ENCODE peak calls at places on chromosome 3, in eight cellular contexts. V, O, I, L, B, M, H and Z are unnamed samples.

GRCh38 chr3:185063431-185063830 is 89.4 kb downstream of the C3orf70 start:
- DNase-seq in L (no peak), O (no peak), B (no peak), V (no peak), M (no peak), H (no peak), I (no peak), Z (no peak)

GRCh38 chr3:139534444-139534812 is 5.1 kb downstream of the RBP1 start:
- DNase-seq in L (peak), B (peak), I (peak), V (peak), H (peak), M (no peak), O (no peak), Z (peak)

GRCh38 chr3:152737021-152737908 is 97.7 kb upstream of the P2RY1 start:
- DNase-seq in V (no peak), I (no peak), B (peak), M (peak), L (peak), H (no peak), O (no peak), Z (peak)

GRCh38 chr3:127694467-127695215 is 21.9 kb downstream of the ABTB1 start:
- DNase-seq in L (peak), V (peak), M (peak), H (peak), O (no peak), I (peak), B (no peak), Z (peak)

GRCh38 chr3:105347625-105348302 is 18.9 kb upstream of the ALCAM start:
- DNase-seq in V (no peak), H (no peak), B (no peak), O (no peak), L (no peak), I (no peak), M (no peak), Z (no peak)

GRCh38 chr3:57709559-57709958 is 16.7 kb upstream of the DENND6A start:
- DNase-seq in O (no peak), B (no peak), H (peak), M (no peak), V (no peak), L (no peak), I (no peak), Z (peak)

GRCh38 chr3:178304758-178305157 is 231.5 kb upstream of the KCNMB2 start:
- DNase-seq in V (no peak), I (no peak), M (no peak), O (no peak), B (peak), H (no peak), L (no peak), Z (no peak)

GRCh38 chr3:120177151-120177550 is 82.9 kb upstream of the GSK3B start:
- DNase-seq in I (peak), H (no peak), M (no peak), V (peak), B (peak), L (peak), O (no peak), Z (no peak)

GRCh38 chr3:176939022-176939817 is 258.1 kb downstream of the TBL1XR1 start:
- DNase-seq in V (peak), O (no peak), I (peak), H (peak), L (no peak), M (peak), B (peak), Z (peak)

GRCh38 chr3:43953375-43953774 is 262.6 kb downstream of the ABHD5 start:
- DNase-seq in V (no peak), M (no peak), H (no peak), L (no peak), B (no peak), O (no peak), I (no peak), Z (no peak)

GRCh38 chr3:9649791-9650521 is 651 bp downstream of the MTMR14 start:
- DNase-seq in L (no peak), B (no peak), I (no peak), M (peak), O (no peak), H (no peak), V (no peak), Z (no peak)

GRCh38 chr3:169657351-169658124 is 6.0 kb downstream of the MECOM start:
- DNase-seq in L (no peak), V (no peak), H (peak), I (no peak), M (no peak), O (no peak), B (no peak), Z (no peak)

GRCh38 chr3:149009732-149010131 is 18.4 kb downstream of the GYG1 start:
- DNase-seq in B (no peak), V (no peak), H (no peak), L (no peak), I (no peak), O (no peak), M (peak), Z (peak)

GRCh38 chr3:140505876-140506275 is 172.0 kb upstream of the TRIM42 start:
- DNase-seq in V (no peak), L (no peak), M (no peak), H (no peak), O (no peak), B (no peak), I (no peak), Z (no peak)

GRCh38 chr3:17077614-17078013 is 192.9 kb downstream of the PLCL2 start:
- DNase-seq in B (no peak), V (no peak), H (no peak), M (no peak), O (no peak), L (peak), I (no peak), Z (no peak)

GRCh38 chr3:151775314-151776258 is 38.3 kb upstream of the AADAC start:
- DNase-seq in M (no peak), O (no peak), B (no peak), V (no peak), H (no peak), L (no peak), I (no peak), Z (no peak)

GRCh38 chr3:157981819-157982218 is 124.4 kb downstream of the SHOX2 start:
- DNase-seq in H (no peak), V (no peak), I (peak), L (no peak), O (no peak), B (no peak), M (no peak), Z (no peak)

GRCh38 chr3:28940530-28940929 is 340.3 kb upstream of the RBMS3 start:
- DNase-seq in I (peak), M (peak), O (no peak), B (peak), H (no peak), V (peak), L (no peak), Z (peak)

GRCh38 chr3:171654809-171655208 is 155.5 kb downstream of the PLD1 start:
- DNase-seq in M (no peak), L (peak), B (peak), H (no peak), O (no peak), V (no peak), I (no peak), Z (peak)

GRCh38 chr3:184907941-184908649 is 96.1 kb downstream of the VPS8 start:
- DNase-seq in M (no peak), I (no peak), O (no peak), L (peak), B (no peak), H (no peak), V (peak), Z (no peak)

GRCh38 chr3:169041677-169042171 is 621.8 kb downstream of the MECOM start:
- DNase-seq in V (no peak), H (no peak), B (peak), I (peak), L (no peak), O (no peak), M (peak), Z (no peak)

GRCh38 chr3:7207092-7207491 is 346.2 kb downstream of the GRM7 start:
- DNase-seq in V (no peak), H (no peak), O (no peak), M (no peak), B (no peak), L (no peak), I (no peak), Z (no peak)

GRCh38 chr3:101992861-101993260 is 143.5 kb downstream of the NFKBIZ start:
- DNase-seq in L (no peak), H (no peak), M (no peak), O (no peak), B (no peak), V (no peak), I (no peak), Z (no peak)

GRCh38 chr3:138944842-138945645 is 1.9 kb downstream of the FOXL2 start:
- DNase-seq in I (no peak), V (no peak), O (no peak), L (no peak), B (no peak), M (no peak), H (no peak), Z (no peak)

GRCh38 chr3:31755911-31756658 is 223.4 kb downstream of the STT3B start:
- DNase-seq in M (no peak), H (no peak), B (no peak), V (no peak), I (peak), O (no peak), L (no peak), Z (no peak)

GRCh38 chr3:185322111-185322510 is 40.8 kb upstream of the MAP3K13 start:
- DNase-seq in M (no peak), B (no peak), O (no peak), H (no peak), L (no peak), V (no peak), I (no peak), Z (no peak)

GRCh38 chr3:100007313-100007712 is 107.0 kb downstream of the FILIP1L start:
- DNase-seq in O (no peak), L (no peak), V (no peak), I (no peak), B (no peak), H (no peak), M (no peak), Z (no peak)

GRCh38 chr3:65961128-65961527 is 77.6 kb downstream of the MAGI1 start:
- DNase-seq in I (no peak), O (no peak), V (no peak), L (no peak), B (no peak), M (no peak), H (no peak), Z (no peak)

GRCh38 chr3:37132334-37132733 is 42.0 kb downstream of the LRRFIP2 start:
- DNase-seq in L (no peak), O (no peak), V (no peak), H (no peak), B (no peak), M (no peak), I (no peak), Z (no peak)